ENCODE peak calls at places on chromosomes 6 and 20, in six cellular contexts. V is NCI-H187 treated with DMSO at 0.1 percent for 48 hours, G is NCI-H1694 treated with DMSO at 0.1 percent for 48 hours, E is upper lobe of right lung, C is EL, O is kidney tubule cell. T is an unnamed sample.

GRCh38 chr20:23566199-23566932 is 1.9 kb downstream of the CST9L start:
- DNase-seq in C (no peak), V (no peak), G (no peak), E (no peak), O (no peak), T (no peak)

GRCh38 chr20:23396961-23397620 is 24.2 kb downstream of the NAPB start:
- DNase-seq in G (no peak), E (no peak), C (no peak), O (no peak), V (no peak), T (no peak)

GRCh38 chr6:151154418-151154817 is 85.3 kb upstream of the AKAP12 start:
- DNase-seq in O (no peak), C (no peak), V (no peak), G (no peak), E (no peak), T (no peak)

GRCh38 chr6:13357551-13358075 is 29.3 kb upstream of the TBC1D7 start:
- DNase-seq in G (no peak), E (no peak), C (no peak), V (no peak), O (peak), T (peak)

GRCh38 chr6:90053614-90054013 is 159.3 kb downstream of the GJA10 start:
- DNase-seq in C (no peak), O (no peak), E (no peak), V (no peak), G (no peak), T (no peak)

GRCh38 chr20:63014710-63015109 is 7.9 kb upstream of the BHLHE23 start:
- DNase-seq in V (no peak), E (no peak), C (no peak), O (no peak), G (no peak), T (no peak)

GRCh38 chr20:1566701-1567100 is 9.2 kb upstream of the SIRPD start:
- DNase-seq in C (peak), O (peak), E (no peak), G (no peak), V (no peak), T (peak)

GRCh38 chr6:169158182-169158573 is 95.5 kb downstream of the THBS2 start:
- DNase-seq in C (no peak), G (no peak), O (no peak), E (peak), V (no peak), T (no peak)

GRCh38 chr6:1946583-1946982 is 298.8 kb downstream of the GMDS start:
- DNase-seq in C (no peak), G (no peak), O (no peak), E (no peak), V (no peak), T (no peak)

GRCh38 chr6:36383608-36384007 is 3.9 kb downstream of the ETV7 start:
- DNase-seq in V (no peak), O (no peak), E (no peak), G (no peak), C (no peak), T (no peak)

GRCh38 chr20:58810116-58810878 is 40.4 kb downstream of the GNAS-AS1 start:
- DNase-seq in G (no peak), E (no peak), C (no peak), V (no peak), O (no peak), T (no peak)

GRCh38 chr6:9380568-9380967 is 945.2 kb upstream of the SLC35B3 start:
- DNase-seq in C (no peak), V (no peak), E (no peak), O (no peak), G (no peak), T (no peak)

GRCh38 chr6:3296537-3297453 is 38.0 kb downstream of the PSMG4 start:
- DNase-seq in E (peak), C (no peak), V (no peak), O (no peak), G (no peak), T (no peak)

GRCh38 chr6:10894958-10895357 is 8.1 kb downstream of the SYCP2L start:
- DNase-seq in O (no peak), E (no peak), C (no peak), V (no peak), G (no peak), T (no peak)

GRCh38 chr20:64037498-64038213 is 1.7 kb downstream of the C20orf204 start:
- DNase-seq in C (no peak), E (no peak), O (no peak), V (no peak), G (no peak), T (no peak)

GRCh38 chr20:3262566-3262965 is 23.6 kb upstream of the SLC4A11 start:
- DNase-seq in O (no peak), G (no peak), C (peak), E (no peak), V (no peak), T (peak)

GRCh38 chr20:37773260-37773825 is 79.5 kb downstream of the CTNNBL1 start:
- DNase-seq in V (no peak), O (no peak), E (no peak), G (no peak), C (no peak), T (no peak)

GRCh38 chr20:50304501-50304856 is 113.8 kb downstream of the CEBPB start:
- DNase-seq in V (no peak), G (no peak), E (peak), O (no peak), C (peak), T (peak)

GRCh38 chr6:136609878-136610706 is 59.9 kb upstream of the MAP7 start:
- DNase-seq in C (peak), O (peak), V (no peak), E (no peak), G (no peak), T (peak)

GRCh38 chr20:24672181-24672880 is 202.9 kb downstream of the SYNDIG1 start:
- DNase-seq in V (no peak), O (no peak), C (no peak), G (no peak), E (peak), T (no peak)

GRCh38 chr6:168229368-168229752 is 90.2 kb downstream of the DACT2 start:
- DNase-seq in V (no peak), G (no peak), C (no peak), O (no peak), E (no peak), T (no peak)

GRCh38 chr6:152391179-152391880 is 245.8 kb downstream of the SYNE1 start:
- DNase-seq in G (no peak), O (no peak), V (no peak), E (no peak), C (no peak), T (no peak)